ENCODE peak calls at places on chromosome 3, in eight cellular contexts. W is upper lobe of right lung; L is bronchial epithelial cell; E is Right ventricle myocardium superior; G is COR-L47; Q is ELR; S is CD4-positive, alpha-beta T cell; B is NCI-H748 treated with DMSO at 0.1 percent for 48 hours. M is an unnamed sample.

GRCh38 chr3:37680393-37680792 is 181.3 kb upstream of the CTDSPL start:
- DNase-seq in W (no peak), L (no peak), E (no peak), G (no peak), Q (no peak), S (no peak), B (no peak), M (no peak)

GRCh38 chr3:71076361-71076997 is 507.0 kb downstream of the FOXP1 start:
- DNase-seq in W (no peak), L (no peak), E (no peak), G (no peak), Q (peak; percentile 35), S (no peak), B (no peak), M (no peak)

GRCh38 chr3:49411550-49411967 is 217 bp downstream of the RHOA start:
- DNase-seq in W (peak; percentile 89), L (no peak), E (peak; percentile 78), G (no peak), Q (no peak), S (peak; percentile 52), B (no peak), M (no peak)

GRCh38 chr3:17831366-17831765 is 88.9 kb upstream of the TBC1D5 start:
- DNase-seq in W (no peak), L (peak; percentile 87), E (no peak), G (no peak), Q (peak; percentile 56), S (no peak), B (no peak), M (no peak)

GRCh38 chr3:58535531-58536500 is 1.2 kb downstream of the ACOX2 start:
- DNase-seq in W (no peak), L (peak; percentile 34), E (no peak), G (no peak), Q (peak; percentile 23), S (no peak), B (no peak), M (no peak)

GRCh38 chr3:53145109-53146077 is 15.2 kb upstream of the RFT1 start:
- DNase-seq in W (no peak), L (no peak), E (no peak), G (peak; percentile 5), Q (no peak), S (no peak), B (no peak), M (no peak)

GRCh38 chr3:127706312-127706711 is 33.6 kb downstream of the ABTB1 start:
- DNase-seq in W (peak; percentile 53), L (no peak), E (peak; percentile 72), G (no peak), Q (no peak), S (no peak), B (no peak), M (no peak)

GRCh38 chr3:42012935-42013651 is 51.2 kb upstream of the ULK4 start:
- DNase-seq in W (peak; percentile 92), L (peak; percentile 29), E (peak; percentile 85), G (no peak), Q (peak; percentile 74), S (peak; percentile 69), B (no peak), M (peak; percentile 33)

GRCh38 chr3:76308541-76308940 is 523.2 kb upstream of the ZNF717 start:
- DNase-seq in W (no peak), L (no peak), E (no peak), G (no peak), Q (peak; percentile 38), S (no peak), B (no peak), M (no peak)

GRCh38 chr3:101379695-101380376 is 59.5 kb upstream of the IMPG2 start:
- DNase-seq in W (no peak), L (no peak), E (no peak), G (no peak), Q (no peak), S (no peak), B (no peak), M (no peak)

GRCh38 chr3:149479621-149480325 is 5.3 kb downstream of the TM4SF4 start:
- DNase-seq in W (no peak), L (no peak), E (no peak), G (no peak), Q (peak; percentile 17), S (no peak), B (no peak), M (no peak)

GRCh38 chr3:55128201-55128870 is 200.5 kb upstream of the LRTM1 start:
- DNase-seq in W (no peak), L (peak; percentile 33), E (no peak), G (peak; percentile 8), Q (no peak), S (no peak), B (peak; percentile 49), M (no peak)

GRCh38 chr3:4730734-4731133 is 237.6 kb downstream of the ITPR1 start:
- DNase-seq in W (peak; percentile 47), L (no peak), E (no peak), G (no peak), Q (no peak), S (no peak), B (peak; percentile 76), M (no peak)

GRCh38 chr3:121529308-121529707 is 16.5 kb downstream of the POLQ start:
- DNase-seq in W (no peak), L (peak; percentile 21), E (no peak), G (no peak), Q (peak; percentile 31), S (no peak), B (no peak), M (no peak)

GRCh38 chr3:132445812-132446211 is 28.5 kb downstream of the DNAJC13 start:
- DNase-seq in W (no peak), L (peak; percentile 80), E (no peak), G (no peak), Q (peak; percentile 91), S (no peak), B (no peak), M (no peak)

GRCh38 chr3:31670722-31671121 is 138.0 kb downstream of the STT3B start:
- DNase-seq in W (no peak), L (no peak), E (no peak), G (no peak), Q (no peak), S (no peak), B (no peak), M (no peak)

GRCh38 chr3:21484323-21485154 is 266.5 kb downstream of the ZNF385D start:
- DNase-seq in W (no peak), L (peak; percentile 62), E (peak; percentile 40), G (peak; percentile 34), Q (peak; percentile 13), S (no peak), B (no peak), M (no peak)

GRCh38 chr3:101802179-101802578 is 23.2 kb downstream of the NXPE3 start:
- DNase-seq in W (no peak), L (no peak), E (no peak), G (no peak), Q (no peak), S (no peak), B (no peak), M (no peak)

GRCh38 chr3:48064292-48064829 is 48.1 kb upstream of the MAP4 start:
- DNase-seq in W (no peak), L (peak; percentile 14), E (no peak), G (no peak), Q (peak; percentile 46), S (no peak), B (no peak), M (no peak)

GRCh38 chr3:188646592-188646991 is 492.6 kb downstream of the LPP start:
- DNase-seq in W (no peak), L (no peak), E (no peak), G (no peak), Q (peak; percentile 17), S (no peak), B (no peak), M (no peak)

GRCh38 chr3:85020828-85021227 is 62.0 kb downstream of the CADM2 start:
- DNase-seq in W (no peak), L (no peak), E (no peak), G (no peak), Q (no peak), S (no peak), B (no peak), M (no peak)

GRCh38 chr3:88385090-88385489 is 235.3 kb downstream of the C3orf38 start:
- DNase-seq in W (no peak), L (peak; percentile 0), E (no peak), G (no peak), Q (no peak), S (no peak), B (no peak), M (no peak)

GRCh38 chr3:159897331-159898075 is 91.1 kb upstream of the IL12A start:
- DNase-seq in W (no peak), L (no peak), E (no peak), G (no peak), Q (peak; percentile 17), S (no peak), B (no peak), M (no peak)

GRCh38 chr3:10570196-10570946 is 65.0 kb upstream of the ATP2B2 start:
- DNase-seq in W (no peak), L (no peak), E (peak; percentile 67), G (no peak), Q (no peak), S (no peak), B (no peak), M (no peak)

GRCh38 chr3:173584093-173584833 is 186.7 kb downstream of the NLGN1 start:
- DNase-seq in W (no peak), L (peak; percentile 10), E (no peak), G (peak; percentile 75), Q (peak; percentile 73), S (no peak), B (peak; percentile 39), M (no peak)

GRCh38 chr3:139301183-139301582 is 42.6 kb upstream of the MRPS22 start:
- DNase-seq in W (no peak), L (no peak), E (no peak), G (no peak), Q (peak; percentile 72), S (no peak), B (no peak), M (no peak)

GRCh38 chr3:48440590-48440958 is 517 bp downstream of the TMA7 start:
- DNase-seq in W (no peak), L (no peak), E (no peak), G (no peak), Q (peak; percentile 46), S (no peak), B (no peak), M (no peak)

GRCh38 chr3:113947372-113948014 is at the start of gene ZDHHC23:
- DNase-seq in W (peak; percentile 94), L (peak; percentile 37), E (peak; percentile 84), G (peak; percentile 89), Q (peak; percentile 71), S (peak; percentile 74), B (peak; percentile 4), M (no peak)

GRCh38 chr3:171765511-171765887 is 44.8 kb downstream of the PLD1 start:
- DNase-seq in W (no peak), L (no peak), E (no peak), G (no peak), Q (no peak), S (no peak), B (no peak), M (no peak)